ENCODE peak calls at places on chromosomes 3 and 15, in ten cellular contexts. V, E, Y, W, J, T, L, I, C and B are unnamed samples.
A peak's percentile ranks its signal among the peaks of the same experiment; 100 is the strongest.

GRCh38 chr15:70062321-70062956 is 35.3 kb downstream of the TLE3 start:
- DNase-seq in V (peak; percentile 13), E (no peak), Y (peak; percentile 85), W (no peak), J (peak; percentile 86), T (no peak), L (peak; percentile 84), I (no peak), C (peak; percentile 69), B (no peak)

GRCh38 chr3:46276497-46277099 is 34.3 kb downstream of the CCR3 start:
- DNase-seq in V (peak; percentile 22), E (peak; percentile 39), Y (no peak), W (peak; percentile 44), J (no peak), T (peak; percentile 30), L (peak; percentile 25), I (peak; percentile 76), C (peak; percentile 56), B (no peak)

GRCh38 chr15:23049984-23050628 is 10.7 kb upstream of the TUBGCP5 start:
- DNase-seq in V (no peak), E (no peak), Y (no peak), W (no peak), J (no peak), T (no peak), L (no peak), I (no peak), C (no peak), B (no peak)

GRCh38 chr15:39153058-39153457 is 427.8 kb upstream of the THBS1 start:
- DNase-seq in V (no peak), E (no peak), Y (no peak), W (no peak), J (no peak), T (no peak), L (no peak), I (no peak), C (no peak), B (no peak)

GRCh38 chr3:124582621-124583437 is 147.4 kb upstream of the UMPS start:
- DNase-seq in V (no peak), E (no peak), Y (peak; percentile 78), W (no peak), J (no peak), T (no peak), L (no peak), I (peak; percentile 72), C (no peak), B (no peak)

GRCh38 chr3:42830437-42831320 is 21.4 kb downstream of the ACKR2 start:
- DNase-seq in V (no peak), E (peak; percentile 40), Y (peak; percentile 63), W (no peak), J (no peak), T (no peak), L (peak; percentile 48), I (peak; percentile 74), C (no peak), B (no peak)

GRCh38 chr3:16425398-16426057 is 88.0 kb downstream of the RFTN1 start:
- DNase-seq in V (no peak), E (no peak), Y (no peak), W (no peak), J (no peak), T (no peak), L (no peak), I (no peak), C (no peak), B (no peak)

GRCh38 chr3:160739079-160739478 is 17.0 kb upstream of the PPM1L start:
- DNase-seq in V (peak; percentile 86), E (no peak), Y (no peak), W (no peak), J (no peak), T (no peak), L (peak; percentile 77), I (no peak), C (peak; percentile 62), B (no peak)

GRCh38 chr3:166560253-166560652 is 723.0 kb upstream of the BCHE start:
- DNase-seq in V (no peak), E (no peak), Y (no peak), W (no peak), J (no peak), T (no peak), L (no peak), I (no peak), C (no peak), B (no peak)

GRCh38 chr3:61562810-61563613 is 1.6 kb downstream of the PTPRG start:
- DNase-seq in V (peak; percentile 13), E (no peak), Y (no peak), W (no peak), J (no peak), T (no peak), L (peak; percentile 34), I (peak; percentile 34), C (peak; percentile 47), B (no peak)

GRCh38 chr3:140469491-140469890 is 208.4 kb upstream of the TRIM42 start:
- DNase-seq in V (no peak), E (no peak), Y (no peak), W (no peak), J (no peak), T (no peak), L (peak; percentile 46), I (no peak), C (no peak), B (no peak)

GRCh38 chr3:5078151-5078550 is 43.9 kb upstream of the ARL8B start:
- DNase-seq in V (no peak), E (no peak), Y (peak; percentile 42), W (no peak), J (no peak), T (no peak), L (peak; percentile 21), I (no peak), C (no peak), B (no peak)

GRCh38 chr3:64728994-64729393 is 41.2 kb upstream of the ADAMTS9 start:
- DNase-seq in V (peak; percentile 39), E (no peak), Y (no peak), W (no peak), J (no peak), T (no peak), L (no peak), I (no peak), C (peak; percentile 54), B (no peak)

GRCh38 chr3:149599236-149599635 is 58.6 kb downstream of the WWTR1 start:
- DNase-seq in V (no peak), E (no peak), Y (no peak), W (no peak), J (no peak), T (no peak), L (peak; percentile 62), I (no peak), C (peak; percentile 46), B (no peak)

GRCh38 chr15:78837543-78837942 is 26.3 kb upstream of the ADAMTS7 start:
- DNase-seq in V (no peak), E (no peak), Y (no peak), W (no peak), J (no peak), T (no peak), L (no peak), I (no peak), C (no peak), B (no peak)

GRCh38 chr3:9746330-9746729 is 3.4 kb upstream of the OGG1 start:
- DNase-seq in V (no peak), E (no peak), Y (no peak), W (no peak), J (no peak), T (no peak), L (peak; percentile 80), I (no peak), C (no peak), B (no peak)

GRCh38 chr3:74599564-74599963 is 14.9 kb downstream of the CNTN3 start:
- DNase-seq in V (no peak), E (no peak), Y (peak; percentile 72), W (no peak), J (no peak), T (no peak), L (peak; percentile 89), I (no peak), C (no peak), B (no peak)

GRCh38 chr3:54999801-55000200 is 71.9 kb upstream of the LRTM1 start:
- DNase-seq in V (no peak), E (no peak), Y (no peak), W (no peak), J (no peak), T (no peak), L (peak; percentile 18), I (no peak), C (no peak), B (no peak)

GRCh38 chr15:34753236-34753894 is 1.4 kb downstream of the GJD2 start:
- DNase-seq in V (no peak), E (no peak), Y (peak; percentile 42), W (no peak), J (peak; percentile 58), T (no peak), L (peak; percentile 65), I (peak; percentile 77), C (peak; percentile 34), B (no peak)

GRCh38 chr3:178434206-178434805 is 101.9 kb upstream of the KCNMB2 start:
- DNase-seq in V (no peak), E (no peak), Y (peak; percentile 32), W (no peak), J (no peak), T (no peak), L (peak; percentile 22), I (peak; percentile 21), C (no peak), B (no peak)

GRCh38 chr3:14137445-14137844 is 12.6 kb downstream of the TMEM43 start:
- DNase-seq in V (no peak), E (no peak), Y (peak; percentile 31), W (no peak), J (no peak), T (no peak), L (no peak), I (no peak), C (no peak), B (no peak)

GRCh38 chr3:29447946-29448632 is 167.2 kb downstream of the RBMS3 start:
- DNase-seq in V (no peak), E (no peak), Y (no peak), W (no peak), J (no peak), T (no peak), L (no peak), I (no peak), C (no peak), B (no peak)

GRCh38 chr3:31836397-31837075 is 144.5 kb downstream of the OSBPL10 start:
- DNase-seq in V (no peak), E (no peak), Y (no peak), W (no peak), J (no peak), T (no peak), L (no peak), I (no peak), C (no peak), B (no peak)

GRCh38 chr3:130839815-130840214 is 54.1 kb upstream of the ATP2C1 start:
- DNase-seq in V (peak; percentile 16), E (no peak), Y (no peak), W (no peak), J (no peak), T (no peak), L (no peak), I (peak; percentile 50), C (no peak), B (no peak)

GRCh38 chr3:158791259-158791920 is 10.5 kb upstream of the MFSD1 start:
- DNase-seq in V (no peak), E (peak; percentile 48), Y (peak; percentile 70), W (peak; percentile 4), J (no peak), T (peak; percentile 7), L (peak; percentile 87), I (peak; percentile 74), C (no peak), B (peak; percentile 3)

GRCh38 chr3:68876112-68876713 is 56.1 kb downstream of the TAFA4 start:
- DNase-seq in V (no peak), E (peak; percentile 45), Y (peak; percentile 69), W (peak; percentile 1), J (no peak), T (no peak), L (peak; percentile 85), I (peak; percentile 64), C (no peak), B (no peak)

GRCh38 chr3:43388909-43389308 is 102.6 kb downstream of the SNRK start:
- DNase-seq in V (no peak), E (no peak), Y (no peak), W (no peak), J (no peak), T (no peak), L (peak; percentile 30), I (no peak), C (no peak), B (no peak)

GRCh38 chr3:171838218-171838720 is 4.9 kb upstream of the TMEM212 start:
- DNase-seq in V (peak; percentile 37), E (no peak), Y (peak; percentile 55), W (no peak), J (no peak), T (no peak), L (peak; percentile 94), I (peak; percentile 40), C (peak; percentile 65), B (no peak)